ENCODE peak calls at places on chromosome 20, in seven cellular contexts. P is HCT116, T is GM12878, G is K562, A is HepG2, I is H1, D is SK-N-SH. R is an unnamed sample.

GRCh38 chr20:23690581-23690980 is 1.7 kb upstream of the CST4 start:
- DNase-seq in P (no peak), A (no peak), I (no peak), G (no peak), T (no peak), D (no peak), R (no peak)

GRCh38 chr20:32356935-32357868 is 929 bp upstream of the ASXL1 start:
- DNase-seq in D (peak; percentile 22), G (peak; percentile 72), P (peak; percentile 15), T (peak; percentile 84), I (no peak), A (peak; percentile 76), R (peak; percentile 35)

GRCh38 chr20:51860015-51860882 is 57.9 kb upstream of the SALL4 start:
- DNase-seq in T (no peak), D (no peak), G (no peak), P (no peak), A (no peak), I (no peak), R (no peak)

GRCh38 chr20:51447097-51447764 is 95.3 kb downstream of the NFATC2 start:
- DNase-seq in I (no peak), G (peak; percentile 11), P (peak; percentile 86), D (no peak), A (peak; percentile 49), T (no peak), R (peak; percentile 54)

GRCh38 chr20:31943052-31943471 is 8.8 kb downstream of the PDRG1 start:
- DNase-seq in D (no peak), A (no peak), T (no peak), I (no peak), P (no peak), G (no peak), R (no peak)

GRCh38 chr20:64222273-64222672 is 33.3 kb upstream of the PCMTD2 start:
- DNase-seq in G (no peak), D (no peak), P (no peak), T (no peak), I (no peak), A (no peak), R (no peak)

GRCh38 chr20:32494498-32495216 is 90.5 kb downstream of the NOL4L start:
- DNase-seq in P (no peak), D (no peak), A (no peak), I (no peak), G (no peak), T (no peak), R (no peak)

GRCh38 chr20:6122873-6123649 is at the start of gene FERMT1:
- DNase-seq in I (peak; percentile 82), P (peak; percentile 78), A (peak; percentile 84), T (no peak), G (no peak), D (peak; percentile 82), R (no peak)

GRCh38 chr20:35568645-35569044 is 26.8 kb downstream of the ERGIC3 start:
- DNase-seq in I (no peak), G (peak; percentile 37), T (no peak), A (peak; percentile 78), P (peak; percentile 16), D (peak; percentile 41), R (no peak)

GRCh38 chr20:58408603-58409246 is 19.7 kb downstream of the VAPB start:
- DNase-seq in I (no peak), G (no peak), A (peak; percentile 88), T (no peak), D (no peak), P (no peak), R (no peak)

GRCh38 chr20:32749914-32750637 is 6.8 kb upstream of the COMMD7 start:
- DNase-seq in P (no peak), T (no peak), D (no peak), A (no peak), I (peak; percentile 77), G (peak; percentile 44), R (no peak)

DNA sequence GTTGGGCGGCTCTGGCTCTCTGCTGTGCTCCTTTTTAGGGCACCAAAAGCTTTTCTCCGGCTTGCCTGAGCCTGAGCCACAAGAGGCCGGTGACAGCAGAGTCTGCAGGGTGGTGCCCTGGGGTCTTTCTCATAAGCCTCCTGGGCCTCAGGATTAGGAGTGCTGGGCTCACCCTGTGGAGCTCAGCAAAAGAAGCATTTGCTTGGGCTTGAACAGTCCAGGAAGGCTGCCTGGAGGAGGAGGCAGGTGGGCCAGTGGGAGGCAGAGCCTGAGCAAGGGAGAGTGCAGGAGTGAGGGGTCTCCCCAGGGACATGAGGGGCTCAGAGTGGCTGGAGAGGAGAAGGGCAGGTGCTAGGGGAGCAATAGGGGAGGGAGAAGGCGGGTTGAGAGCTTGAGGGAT is 32.9 kb upstream of the MRGBP start:
- DNase-seq in D (no peak), G (no peak), T (no peak), A (no peak), I (no peak), P (no peak), R (no peak)
- H3K27ac ChIP-seq in D (no peak overlapping the region), G (no peak overlapping the region), T (no peak overlapping the region), A (no peak overlapping the region), I (no peak overlapping the region), P (no peak overlapping the region), R (no peak overlapping the region)

GRCh38 chr20:49560646-49561045 is 7.3 kb downstream of the PTGIS start:
- DNase-seq in I (no peak), D (no peak), P (no peak), A (no peak), G (no peak), T (no peak), R (no peak)
- H3K4me1 ChIP-seq in I (peaks cover 20% of the 10 kb centered on the region), D (peaks cover 4% of the 10 kb centered on the region), P (peaks cover 18% of the 10 kb centered on the region), A (no peaks in the 10 kb centered on the region), G (peaks cover 4% of the 10 kb centered on the region), T (no peaks in the 10 kb centered on the region), R (peaks cover 18% of the 10 kb centered on the region)

DNA sequence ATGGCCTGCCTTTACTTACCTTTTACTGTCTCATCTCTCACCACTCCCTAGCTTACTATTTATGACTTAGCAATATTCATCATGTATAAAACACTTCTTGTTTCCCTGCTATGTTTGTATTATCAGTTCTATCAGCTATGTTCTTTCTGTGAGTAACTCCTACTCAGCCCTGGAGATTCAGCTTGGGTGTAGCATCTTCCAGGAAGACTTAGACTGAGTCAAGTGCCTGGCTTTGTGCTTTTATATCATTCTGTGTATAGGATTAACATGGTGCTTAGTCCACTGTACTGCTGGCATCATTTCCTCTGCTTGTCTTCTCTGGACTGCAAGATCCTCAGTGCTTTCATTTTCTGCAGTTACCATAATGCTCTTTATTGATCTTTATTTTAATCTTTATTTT is 257.8 kb downstream of the BTBD3 start:
- DNase-seq in D (no peak), T (no peak), P (no peak), G (no peak), I (no peak), A (no peak), R (no peak)
- TF ChIP-seq SIN3A in D (no peak), T (no peak), P (no peak), G (no peak), I (no peak), A (no peak), R (no peak)

DNA sequence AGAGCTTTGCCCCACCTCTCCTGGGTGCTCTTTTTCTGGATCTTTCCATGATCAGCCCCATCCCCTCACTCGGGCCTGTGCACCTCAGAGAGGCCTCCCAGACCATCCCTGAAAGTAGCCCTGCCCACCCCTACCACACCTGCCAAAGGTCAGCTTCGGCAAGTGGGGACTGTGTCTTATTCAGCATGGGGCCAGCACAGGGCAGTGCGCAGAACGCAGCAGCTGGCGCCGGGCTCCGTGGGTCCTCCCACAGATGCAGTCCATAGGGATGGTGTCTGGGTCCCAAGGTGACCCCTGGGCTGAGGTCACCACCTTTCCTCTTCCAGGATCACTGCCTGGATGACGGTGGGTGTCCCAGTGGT is 79.4 kb downstream of the CEBPB start:
- DNase-seq in T (no peak), G (no peak), D (no peak), P (no peak), I (no peak), A (no peak), R (no peak)
- H3K27ac ChIP-seq in T (no peak overlapping the region), G (no peak overlapping the region), D (no peak overlapping the region), P (no peak overlapping the region), I (no peak overlapping the region), A (no peak overlapping the region), R (no peak overlapping the region)

GRCh38 chr20:24998631-24999445 is 6.3 kb upstream of the APMAP start:
- DNase-seq in I (peak; percentile 30), G (no peak), D (no peak), P (no peak), A (no peak), T (no peak), R (no peak)

GRCh38 chr20:24998121-24998520 is 5.6 kb upstream of the APMAP start:
- DNase-seq in P (no peak), T (no peak), A (no peak), D (no peak), G (no peak), I (peak; percentile 17), R (no peak)

GRCh38 chr20:24995741-24996448 is 3.3 kb upstream of the APMAP start:
- DNase-seq in D (no peak), G (no peak), A (no peak), T (no peak), I (peak; percentile 31), P (no peak), R (no peak)

GRCh38 chr20:24994470-24995368 is 2.2 kb upstream of the APMAP start:
- DNase-seq in I (peak; percentile 89), T (peak; percentile 45), G (peak; percentile 77), D (peak; percentile 81), A (peak; percentile 85), P (peak; percentile 55), R (no peak)

GRCh38 chr20:24996449-24997195 is 4.1 kb upstream of the APMAP start:
- DNase-seq in T (no peak), I (peak; percentile 29), P (no peak), A (no peak), D (no peak), G (no peak), R (no peak)
- H3K4me1 ChIP-seq in T (no peaks in the 10 kb centered on the region), I (peaks cover 2% of the 10 kb centered on the region), P (peaks cover 4% of the 10 kb centered on the region), A (peaks cover 28% of the 10 kb centered on the region), D (peaks cover 8% of the 10 kb centered on the region), G (peaks cover 4% of the 10 kb centered on the region), R (peaks cover 35% of the 10 kb centered on the region)

R was measured in Panc1.